ENCODE peak calls at places on chromosomes 11 and 22, in seven cellular contexts. One of them, this sample, is unnamed.

GRCh38 chr11:69301491-69302401 is 7.8 kb downstream of the MYEOV start:
- DNase-seq in foreskin fibroblast: peak
- DNase-seq in activated effector memory CD4-positive, alpha-beta T cell treated with anti-CD3 and anti-CD28 coated beads, Interleukin-2, amount 50 U/mL, for 16 hours: peak
- DNase-seq in cardiac muscle cell: peak
- DNase-seq in left kidney: no peak
- DNase-seq in NB4: peak
- DNase-seq in T-helper 2 cell: no peak
- DNase-seq in this sample: no peak

GRCh38 chr11:59923813-59924212 is 14.4 kb upstream of the OOSP1 start:
- DNase-seq in left kidney: peak
- DNase-seq in activated effector memory CD4-positive, alpha-beta T cell treated with anti-CD3 and anti-CD28 coated beads, Interleukin-2, amount 50 U/mL, for 16 hours: no peak
- DNase-seq in foreskin fibroblast: no peak
- DNase-seq in T-helper 2 cell: no peak
- DNase-seq in cardiac muscle cell: peak
- DNase-seq in NB4: peak
- DNase-seq in this sample: no peak

GRCh38 chr22:29070490-29070889 is 2.3 kb upstream of the KREMEN1 start:
- DNase-seq in T-helper 2 cell: no peak
- DNase-seq in foreskin fibroblast: no peak
- DNase-seq in activated effector memory CD4-positive, alpha-beta T cell treated with anti-CD3 and anti-CD28 coated beads, Interleukin-2, amount 50 U/mL, for 16 hours: no peak
- DNase-seq in cardiac muscle cell: no peak
- DNase-seq in NB4: no peak
- DNase-seq in left kidney: no peak
- DNase-seq in this sample: no peak

GRCh38 chr11:35917676-35918075 is 26.2 kb upstream of the LDLRAD3 start:
- DNase-seq in cardiac muscle cell: no peak
- DNase-seq in T-helper 2 cell: no peak
- DNase-seq in activated effector memory CD4-positive, alpha-beta T cell treated with anti-CD3 and anti-CD28 coated beads, Interleukin-2, amount 50 U/mL, for 16 hours: no peak
- DNase-seq in left kidney: peak
- DNase-seq in foreskin fibroblast: no peak
- DNase-seq in NB4: no peak
- DNase-seq in this sample: no peak

GRCh38 chr11:117300301-117300700 is 9.2 kb downstream of the BACE1-AS start:
- DNase-seq in T-helper 2 cell: no peak
- DNase-seq in cardiac muscle cell: peak
- DNase-seq in activated effector memory CD4-positive, alpha-beta T cell treated with anti-CD3 and anti-CD28 coated beads, Interleukin-2, amount 50 U/mL, for 16 hours: no peak
- DNase-seq in left kidney: peak
- DNase-seq in foreskin fibroblast: no peak
- DNase-seq in NB4: no peak
- DNase-seq in this sample: peak

GRCh38 chr11:122202161-122202950 is 86.3 kb upstream of the BLID start:
- DNase-seq in activated effector memory CD4-positive, alpha-beta T cell treated with anti-CD3 and anti-CD28 coated beads, Interleukin-2, amount 50 U/mL, for 16 hours: no peak
- DNase-seq in T-helper 2 cell: no peak
- DNase-seq in left kidney: peak
- DNase-seq in NB4: no peak
- DNase-seq in foreskin fibroblast: peak
- DNase-seq in cardiac muscle cell: peak
- DNase-seq in this sample: no peak

GRCh38 chr22:33860386-33860785 is 59.9 kb downstream of the LARGE1 start:
- DNase-seq in T-helper 2 cell: no peak
- DNase-seq in left kidney: no peak
- DNase-seq in NB4: no peak
- DNase-seq in cardiac muscle cell: no peak
- DNase-seq in activated effector memory CD4-positive, alpha-beta T cell treated with anti-CD3 and anti-CD28 coated beads, Interleukin-2, amount 50 U/mL, for 16 hours: no peak
- DNase-seq in foreskin fibroblast: no peak
- DNase-seq in this sample: no peak

GRCh38 chr22:23649071-23649501 is 17.0 kb upstream of the DRICH1 start:
- DNase-seq in NB4: no peak
- DNase-seq in activated effector memory CD4-positive, alpha-beta T cell treated with anti-CD3 and anti-CD28 coated beads, Interleukin-2, amount 50 U/mL, for 16 hours: peak
- DNase-seq in cardiac muscle cell: no peak
- DNase-seq in T-helper 2 cell: no peak
- DNase-seq in foreskin fibroblast: no peak
- DNase-seq in left kidney: no peak
- DNase-seq in this sample: peak

GRCh38 chr11:17014321-17014773 is at the start of gene PLEKHA7:
- DNase-seq in NB4: no peak
- DNase-seq in activated effector memory CD4-positive, alpha-beta T cell treated with anti-CD3 and anti-CD28 coated beads, Interleukin-2, amount 50 U/mL, for 16 hours: no peak
- DNase-seq in foreskin fibroblast: no peak
- DNase-seq in left kidney: peak
- DNase-seq in T-helper 2 cell: no peak
- DNase-seq in cardiac muscle cell: no peak
- DNase-seq in this sample: no peak

GRCh38 chr11:80727315-80727714 is 1286.5 kb upstream of the TENM4 start:
- DNase-seq in left kidney: peak
- DNase-seq in activated effector memory CD4-positive, alpha-beta T cell treated with anti-CD3 and anti-CD28 coated beads, Interleukin-2, amount 50 U/mL, for 16 hours: no peak
- DNase-seq in NB4: peak
- DNase-seq in cardiac muscle cell: peak
- DNase-seq in T-helper 2 cell: no peak
- DNase-seq in foreskin fibroblast: no peak
- DNase-seq in this sample: no peak

GRCh38 chr22:45202333-45203149 is 38.2 kb downstream of the KIAA0930 start:
- DNase-seq in activated effector memory CD4-positive, alpha-beta T cell treated with anti-CD3 and anti-CD28 coated beads, Interleukin-2, amount 50 U/mL, for 16 hours: peak
- DNase-seq in T-helper 2 cell: no peak
- DNase-seq in NB4: no peak
- DNase-seq in left kidney: no peak
- DNase-seq in foreskin fibroblast: no peak
- DNase-seq in cardiac muscle cell: no peak
- DNase-seq in this sample: no peak

GRCh38 chr22:19932367-19933206 is 9.0 kb upstream of the COMT start:
- DNase-seq in foreskin fibroblast: no peak
- DNase-seq in cardiac muscle cell: no peak
- DNase-seq in activated effector memory CD4-positive, alpha-beta T cell treated with anti-CD3 and anti-CD28 coated beads, Interleukin-2, amount 50 U/mL, for 16 hours: no peak
- DNase-seq in NB4: no peak
- DNase-seq in T-helper 2 cell: no peak
- DNase-seq in left kidney: no peak
- DNase-seq in this sample: no peak